ENCODE peak calls at places on chromosomes 2 and 18, in four cellular contexts. M is HepG2, F is K562, O is GM12878. Z is an unnamed sample.

GRCh38 chr2:226649871-226650660 is 149.6 kb downstream of the IRS1 start:
- DNase-seq in M (peak; percentile 90), F (no peak), O (peak; percentile 33), Z (peak; percentile 92)

GRCh38 chr2:190978389-190979053 is 35.5 kb downstream of the STAT1 start:
- DNase-seq in M (no peak), F (no peak), O (no peak), Z (peak; percentile 83)

GRCh38 chr2:172558372-172558771 is 2.5 kb downstream of the PDK1 start:
- DNase-seq in M (no peak), F (no peak), O (no peak), Z (no peak)

GRCh38 chr2:153477641-153478288 is 797 bp downstream of the RPRM start:
- DNase-seq in M (no peak), F (no peak), O (no peak), Z (no peak)

GRCh38 chr2:75516378-75517122 is 44.2 kb downstream of the EVA1A start:
- DNase-seq in M (peak; percentile 99), F (no peak), O (peak; percentile 34), Z (peak; percentile 60)

GRCh38 chr2:214934006-214934405 is 124.5 kb upstream of the BARD1 start:
- DNase-seq in M (no peak), F (no peak), O (no peak), Z (no peak)

GRCh38 chr18:10926565-10927194 is 222.7 kb downstream of the PIEZO2 start:
- DNase-seq in M (no peak), F (no peak), O (peak; percentile 47), Z (peak; percentile 91)

GRCh38 chr2:118582058-118582457 is 265.4 kb downstream of the EN1 start:
- DNase-seq in M (no peak), F (no peak), O (no peak), Z (no peak)

GRCh38 chr2:134253804-134254203 is at the start of gene MGAT5:
- DNase-seq in M (no peak), F (no peak), O (no peak), Z (no peak)

GRCh38 chr2:45980161-45980852 is 316.9 kb upstream of the EPAS1 start:
- DNase-seq in M (no peak), F (no peak), O (no peak), Z (no peak)

GRCh38 chr2:11038641-11039040 is 116.6 kb upstream of the SLC66A3 start:
- DNase-seq in M (no peak), F (no peak), O (no peak), Z (no peak)
- TF ChIP-seq MYC in M (no peak), F (no peak), O (no peak), Z (no peak)

GRCh38 chr18:49963217-49963616 is 149.9 kb upstream of the ACAA2 start:
- DNase-seq in M (no peak), F (no peak), O (no peak), Z (no peak)
- H2AFZ ChIP-seq in M (no peak overlapping the region), F (no peak overlapping the region), O (no peak overlapping the region), Z (no peak overlapping the region)

GRCh38 chr2:121944072-121944829 is 188.8 kb downstream of the TSN start:
- DNase-seq in M (no peak), F (no peak), O (no peak), Z (no peak)
- TF ChIP-seq MYC in M (no peak), F (no peak), O (no peak), Z (no peak)

DNA sequence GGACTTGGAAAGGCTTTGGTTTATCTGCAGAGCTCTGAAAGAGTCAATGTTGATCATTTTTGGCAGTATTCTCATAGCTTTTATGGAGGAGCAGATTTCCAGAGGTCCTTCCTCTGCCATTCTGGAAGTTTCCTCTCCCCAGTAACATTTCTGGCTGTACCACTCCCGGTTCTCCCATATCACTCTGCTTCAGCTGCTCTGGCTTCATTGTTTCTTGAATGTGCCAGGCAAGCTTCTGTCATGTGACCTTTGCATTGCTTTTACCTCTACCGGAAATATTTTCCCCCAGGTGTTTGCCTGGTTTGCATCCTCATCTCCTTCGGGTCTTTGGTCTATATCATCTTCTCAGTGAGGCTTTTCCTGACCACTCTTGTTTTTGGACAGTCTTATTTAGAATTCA is 12.4 kb downstream of the PCYOX1 start:
- DNase-seq in M (no peak), F (no peak), O (no peak), Z (no peak)
- H2AFZ ChIP-seq in M (no peak overlapping the region), F (no peak overlapping the region), O (no peak overlapping the region), Z (no peak overlapping the region)

DNA sequence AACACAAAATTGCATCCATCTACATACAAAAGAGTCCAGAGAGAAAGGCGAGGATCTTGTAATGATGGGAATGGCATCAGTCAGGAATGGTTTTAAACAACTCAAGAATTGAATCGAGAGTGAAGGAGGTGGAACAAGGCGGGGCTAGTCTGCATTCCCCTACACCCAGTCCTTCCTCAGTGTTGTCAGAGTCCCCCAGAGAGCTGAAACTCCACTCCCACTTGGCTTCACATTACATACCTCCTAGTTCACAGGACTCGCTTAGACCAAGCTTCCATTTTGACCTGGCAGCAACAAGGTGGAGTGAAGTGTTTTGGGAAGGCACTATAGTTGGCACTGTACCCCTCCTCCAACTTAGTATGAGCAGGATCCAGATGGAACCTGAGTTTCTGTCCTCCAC is 1273.5 kb upstream of the CRIM1 start:
- DNase-seq in M (no peak), F (no peak), O (no peak), Z (no peak)
- TF ChIP-seq MYC in M (no peak), F (no peak), O (no peak), Z (no peak)

DNA sequence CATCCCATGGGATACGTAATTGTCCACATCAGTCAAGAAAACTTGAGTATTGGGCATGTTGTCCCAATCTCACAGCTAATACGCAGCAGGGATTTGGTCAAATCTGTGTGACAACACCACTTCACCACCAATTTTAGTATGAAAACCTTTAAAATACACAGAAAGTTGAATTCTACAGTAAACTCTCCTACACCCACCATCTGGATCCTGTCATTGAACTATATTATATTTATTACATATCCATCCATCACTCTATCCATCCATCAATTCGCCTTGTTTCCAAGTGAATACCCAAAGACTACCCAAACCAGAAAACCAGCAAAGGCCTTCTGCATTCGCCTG is 846 bp upstream of the FKBP7 start:
- DNase-seq in M (no peak), F (no peak), O (no peak), Z (no peak)
- H2AFZ ChIP-seq in M (peak overlapping the region; percentile 25), F (peak overlapping the region; percentile 98), O (peak overlapping the region; percentile 98), Z (peak overlapping the region; percentile 81)

GRCh38 chr18:32321826-32322225 is 132.0 kb downstream of the MEP1B start:
- DNase-seq in M (no peak), F (no peak), O (no peak), Z (no peak)

GRCh38 chr18:32328974-32329373 is 139.1 kb downstream of the MEP1B start:
- DNase-seq in M (no peak), F (no peak), O (no peak), Z (no peak)

GRCh38 chr18:32328379-32328778 is 138.5 kb downstream of the MEP1B start:
- DNase-seq in M (no peak), F (no peak), O (no peak), Z (no peak)

GRCh38 chr18:32326450-32327309 is 136.8 kb downstream of the MEP1B start:
- DNase-seq in M (no peak), F (no peak), O (no peak), Z (no peak)

GRCh38 chr18:32324173-32324572 is 134.3 kb downstream of the MEP1B start:
- DNase-seq in M (no peak), F (no peak), O (no peak), Z (no peak)
- TF ChIP-seq MYC in M (no peak), F (no peak), O (no peak), Z (no peak)

DNA sequence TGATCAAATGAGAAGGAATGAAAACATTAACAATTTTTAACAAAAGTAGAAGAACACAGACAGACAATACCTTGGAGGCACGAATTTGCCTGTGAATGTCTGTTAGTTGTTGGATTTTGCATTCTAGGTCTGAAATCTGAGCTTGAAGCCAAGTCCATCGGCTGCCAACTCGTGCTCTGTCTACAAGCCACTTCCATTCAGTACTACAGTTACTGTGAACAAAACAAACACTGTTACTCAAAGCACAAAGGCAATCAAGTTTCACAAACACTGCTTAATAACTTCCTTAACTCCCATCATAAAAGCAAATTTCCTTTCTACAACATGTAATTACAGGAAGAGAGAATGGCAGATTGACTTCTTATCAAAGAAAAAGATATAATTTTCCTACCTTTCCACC is 42.2 kb downstream of the KANSL1L start:
- DNase-seq in M (peak; percentile 16), F (no peak), O (no peak), Z (peak; percentile 21)
- H2AFZ ChIP-seq in M (no peak overlapping the region), F (no peak overlapping the region), O (no peak overlapping the region), Z (no peak overlapping the region)

Z was measured in endothelial cell of umbilical vein.